ENCODE peak calls at places on chromosomes 2 and 18, in ten cellular contexts. One of them, this sample, is unnamed.
A peak's percentile ranks its signal among the peaks of the same experiment; 100 is the strongest.

GRCh38 chr2:100893753-100894530 is 74.0 kb downstream of the NPAS2 start:
- DNase-seq in lower lobe of right lung: no peak
- DNase-seq in stomach: no peak
- DNase-seq in tibial artery: no peak
- DNase-seq in breast epithelium: no peak
- DNase-seq in A549: peak; percentile 96
- DNase-seq in endothelial cell of umbilical vein: peak; percentile 82
- DNase-seq in right atrium auricular region: no peak
- DNase-seq in upper lobe of left lung: no peak
- DNase-seq in keratinocyte: no peak
- DNase-seq in this sample: peak; percentile 77

GRCh38 chr2:182393361-182393760 is 33.5 kb downstream of the PDE1A start:
- DNase-seq in A549: no peak
- DNase-seq in right atrium auricular region: no peak
- DNase-seq in keratinocyte: no peak
- DNase-seq in lower lobe of right lung: no peak
- DNase-seq in breast epithelium: no peak
- DNase-seq in tibial artery: no peak
- DNase-seq in stomach: no peak
- DNase-seq in endothelial cell of umbilical vein: no peak
- DNase-seq in upper lobe of left lung: no peak
- DNase-seq in this sample: no peak

GRCh38 chr2:45591073-45591472 is 20.0 kb downstream of the SRBD1 start:
- DNase-seq in keratinocyte: no peak
- DNase-seq in endothelial cell of umbilical vein: no peak
- DNase-seq in stomach: no peak
- DNase-seq in right atrium auricular region: no peak
- DNase-seq in breast epithelium: no peak
- DNase-seq in lower lobe of right lung: no peak
- DNase-seq in tibial artery: no peak
- DNase-seq in upper lobe of left lung: no peak
- DNase-seq in A549: no peak
- DNase-seq in this sample: no peak

GRCh38 chr2:75456111-75456510 is 104.6 kb downstream of the EVA1A start:
- DNase-seq in breast epithelium: no peak
- DNase-seq in stomach: no peak
- DNase-seq in lower lobe of right lung: no peak
- DNase-seq in tibial artery: no peak
- DNase-seq in right atrium auricular region: no peak
- DNase-seq in endothelial cell of umbilical vein: no peak
- DNase-seq in keratinocyte: no peak
- DNase-seq in upper lobe of left lung: no peak
- DNase-seq in A549: no peak
- DNase-seq in this sample: no peak

GRCh38 chr2:67846341-67847070 is 216.3 kb downstream of the C1D start:
- DNase-seq in right atrium auricular region: peak; percentile 90
- DNase-seq in lower lobe of right lung: peak; percentile 83
- DNase-seq in stomach: peak; percentile 90
- DNase-seq in tibial artery: peak; percentile 85
- DNase-seq in upper lobe of left lung: peak; percentile 92
- DNase-seq in A549: peak; percentile 82
- DNase-seq in breast epithelium: peak; percentile 82
- DNase-seq in keratinocyte: peak; percentile 73
- DNase-seq in endothelial cell of umbilical vein: peak; percentile 96
- DNase-seq in this sample: peak; percentile 82

GRCh38 chr2:223306371-223306770 is 254.4 kb downstream of the KCNE4 start:
- DNase-seq in upper lobe of left lung: no peak
- DNase-seq in lower lobe of right lung: no peak
- DNase-seq in keratinocyte: no peak
- DNase-seq in tibial artery: no peak
- DNase-seq in breast epithelium: no peak
- DNase-seq in endothelial cell of umbilical vein: peak; percentile 12
- DNase-seq in stomach: no peak
- DNase-seq in A549: peak; percentile 42
- DNase-seq in right atrium auricular region: no peak
- DNase-seq in this sample: no peak

GRCh38 chr2:62305421-62306176 is 109.7 kb downstream of the B3GNT2 start:
- DNase-seq in breast epithelium: no peak
- DNase-seq in keratinocyte: no peak
- DNase-seq in endothelial cell of umbilical vein: peak; percentile 94
- DNase-seq in tibial artery: no peak
- DNase-seq in upper lobe of left lung: no peak
- DNase-seq in stomach: no peak
- DNase-seq in A549: no peak
- DNase-seq in right atrium auricular region: no peak
- DNase-seq in lower lobe of right lung: no peak
- DNase-seq in this sample: no peak

GRCh38 chr2:43839776-43840564 is 1.2 kb downstream of the ABCG8 start:
- DNase-seq in upper lobe of left lung: no peak
- DNase-seq in tibial artery: no peak
- DNase-seq in A549: no peak
- DNase-seq in breast epithelium: no peak
- DNase-seq in endothelial cell of umbilical vein: no peak
- DNase-seq in lower lobe of right lung: no peak
- DNase-seq in right atrium auricular region: no peak
- DNase-seq in keratinocyte: no peak
- DNase-seq in stomach: no peak
- DNase-seq in this sample: no peak

DNA sequence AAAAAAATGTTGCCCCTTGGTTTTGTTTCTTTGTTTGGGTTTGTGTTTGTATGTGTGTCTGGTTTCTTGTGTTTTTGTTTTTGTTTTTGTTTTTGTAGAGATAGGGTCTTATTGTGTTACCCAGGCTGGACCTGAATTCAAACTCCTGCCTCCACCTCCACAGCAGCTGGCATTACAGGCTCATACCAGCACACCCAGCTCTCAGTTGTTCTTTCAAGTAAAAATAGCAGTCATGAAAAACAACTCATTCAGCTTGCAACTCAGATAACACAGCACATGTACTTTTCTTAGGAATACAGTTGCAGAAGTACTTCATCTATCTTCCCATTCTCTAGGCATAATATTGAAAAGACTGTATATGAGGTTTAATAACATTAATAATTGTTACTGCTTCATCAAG is 37.0 kb downstream of the ZC3H8 start:
- DNase-seq in A549: no peak
- DNase-seq in stomach: no peak
- DNase-seq in lower lobe of right lung: no peak
- DNase-seq in tibial artery: no peak
- DNase-seq in breast epithelium: no peak
- DNase-seq in keratinocyte: no peak
- DNase-seq in endothelial cell of umbilical vein: no peak
- DNase-seq in upper lobe of left lung: no peak
- DNase-seq in right atrium auricular region: no peak
- DNase-seq in this sample: no peak
- H3K4me1 ChIP-seq in A549: no peaks in the 10 kb centered on the region
- H3K4me1 ChIP-seq in stomach: no peaks in the 10 kb centered on the region
- H3K4me1 ChIP-seq in lower lobe of right lung: no peaks in the 10 kb centered on the region
- H3K4me1 ChIP-seq in tibial artery: no peaks in the 10 kb centered on the region
- H3K4me1 ChIP-seq in breast epithelium: no peaks in the 10 kb centered on the region
- H3K4me1 ChIP-seq in keratinocyte: no peaks in the 10 kb centered on the region
- H3K4me1 ChIP-seq in endothelial cell of umbilical vein: peaks cover 7% of the 10 kb centered on the region
- H3K4me1 ChIP-seq in upper lobe of left lung: no peaks in the 10 kb centered on the region
- H3K4me1 ChIP-seq in right atrium auricular region: no peaks in the 10 kb centered on the region
- H3K4me1 ChIP-seq in this sample: no peaks in the 10 kb centered on the region

DNA sequence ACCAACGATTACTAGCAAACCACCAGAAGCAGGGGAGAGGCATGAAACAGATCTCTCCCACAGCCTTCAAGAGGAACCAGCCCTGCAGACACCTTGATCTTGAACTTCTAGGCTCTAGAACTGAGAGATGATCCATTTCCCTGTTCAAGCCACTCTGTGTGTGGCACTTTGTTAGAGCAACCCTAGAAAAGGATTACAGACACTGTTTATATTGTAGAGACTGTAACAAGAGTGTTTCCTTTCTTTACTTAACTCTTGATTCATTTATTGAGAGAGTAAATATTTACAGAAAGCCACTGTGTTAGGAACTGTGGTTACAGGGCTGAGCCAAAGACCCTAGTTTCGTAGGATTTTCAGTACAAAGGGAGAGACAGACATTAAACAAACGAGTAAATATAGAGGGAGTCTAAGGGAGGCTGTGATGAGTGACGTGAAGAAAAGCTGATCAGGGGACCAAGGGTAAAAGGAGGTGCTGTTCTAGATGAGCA is 10.9 kb downstream of the CCDC68 start:
- DNase-seq in right atrium auricular region: no peak
- DNase-seq in keratinocyte: no peak
- DNase-seq in lower lobe of right lung: no peak
- DNase-seq in A549: peak; percentile 55
- DNase-seq in endothelial cell of umbilical vein: no peak
- DNase-seq in upper lobe of left lung: no peak
- DNase-seq in tibial artery: no peak
- DNase-seq in breast epithelium: no peak
- DNase-seq in stomach: no peak
- DNase-seq in this sample: peak; percentile 58
- H3K4me1 ChIP-seq in right atrium auricular region: peaks cover 19% of the 10 kb centered on the region
- H3K4me1 ChIP-seq in keratinocyte: peaks cover 3% of the 10 kb centered on the region
- H3K4me1 ChIP-seq in lower lobe of right lung: peaks cover 43% of the 10 kb centered on the region
- H3K4me1 ChIP-seq in A549: peaks cover 44% of the 10 kb centered on the region
- H3K4me1 ChIP-seq in endothelial cell of umbilical vein: peaks cover 15% of the 10 kb centered on the region
- H3K4me1 ChIP-seq in upper lobe of left lung: peaks cover 43% of the 10 kb centered on the region
- H3K4me1 ChIP-seq in tibial artery: no peaks in the 10 kb centered on the region
- H3K4me1 ChIP-seq in breast epithelium: no peaks in the 10 kb centered on the region
- H3K4me1 ChIP-seq in stomach: peaks cover 47% of the 10 kb centered on the region
- H3K4me1 ChIP-seq in this sample: peaks cover 44% of the 10 kb centered on the region

GRCh38 chr2:95317123-95317500 is 20.0 kb downstream of the KCNIP3 start:
- DNase-seq in endothelial cell of umbilical vein: no peak
- DNase-seq in A549: no peak
- DNase-seq in tibial artery: no peak
- DNase-seq in breast epithelium: no peak
- DNase-seq in upper lobe of left lung: no peak
- DNase-seq in stomach: no peak
- DNase-seq in keratinocyte: peak; percentile 49
- DNase-seq in right atrium auricular region: no peak
- DNase-seq in lower lobe of right lung: no peak
- DNase-seq in this sample: no peak

GRCh38 chr2:95316466-95317122 is 19.4 kb downstream of the KCNIP3 start:
- DNase-seq in endothelial cell of umbilical vein: no peak
- DNase-seq in tibial artery: no peak
- DNase-seq in A549: no peak
- DNase-seq in stomach: no peak
- DNase-seq in upper lobe of left lung: no peak
- DNase-seq in right atrium auricular region: no peak
- DNase-seq in breast epithelium: no peak
- DNase-seq in lower lobe of right lung: no peak
- DNase-seq in keratinocyte: no peak
- DNase-seq in this sample: peak; percentile 93

GRCh38 chr2:95314598-95314963 is 17.4 kb downstream of the KCNIP3 start:
- DNase-seq in endothelial cell of umbilical vein: no peak
- DNase-seq in breast epithelium: no peak
- DNase-seq in lower lobe of right lung: no peak
- DNase-seq in A549: no peak
- DNase-seq in stomach: no peak
- DNase-seq in keratinocyte: no peak
- DNase-seq in upper lobe of left lung: no peak
- DNase-seq in tibial artery: no peak
- DNase-seq in right atrium auricular region: no peak
- DNase-seq in this sample: no peak

GRCh38 chr2:95314964-95315611 is 17.9 kb downstream of the KCNIP3 start:
- DNase-seq in upper lobe of left lung: peak; percentile 34
- DNase-seq in keratinocyte: no peak
- DNase-seq in stomach: peak; percentile 65
- DNase-seq in A549: peak; percentile 52
- DNase-seq in tibial artery: no peak
- DNase-seq in endothelial cell of umbilical vein: peak; percentile 4
- DNase-seq in right atrium auricular region: no peak
- DNase-seq in lower lobe of right lung: no peak
- DNase-seq in breast epithelium: no peak
- DNase-seq in this sample: peak; percentile 70

DNA sequence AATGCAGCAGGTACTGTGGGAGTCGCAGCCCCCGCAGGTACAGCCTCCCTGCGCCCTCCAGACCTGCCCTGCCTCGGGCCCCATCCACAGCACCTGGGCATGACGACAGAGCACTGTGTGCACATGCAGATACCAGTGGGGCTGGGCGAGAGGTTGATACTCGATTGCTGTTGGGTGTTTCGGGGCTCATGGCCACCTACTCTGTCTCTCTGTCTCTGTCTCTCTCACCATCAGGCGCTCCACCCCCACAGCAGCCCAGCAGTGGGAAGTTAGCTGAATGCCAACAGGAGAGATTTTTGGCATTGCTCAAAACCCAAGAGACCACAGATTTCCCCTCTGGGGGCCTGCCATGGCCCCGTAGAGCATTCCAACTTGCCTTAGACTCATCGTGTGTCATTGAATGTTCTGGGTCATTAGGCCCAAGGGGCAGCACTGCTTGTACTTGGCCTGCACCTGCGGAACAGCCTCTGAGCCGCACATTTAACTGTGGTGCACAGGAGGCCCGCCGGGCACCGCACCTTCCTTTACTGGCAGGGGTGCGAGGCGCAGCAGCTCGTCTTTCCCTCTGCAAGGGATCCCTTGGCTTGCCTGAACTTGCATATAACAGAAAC is 18.8 kb downstream of the KCNIP3 start:
- DNase-seq in upper lobe of left lung: no peak
- DNase-seq in A549: no peak
- DNase-seq in keratinocyte: peak; percentile 97
- DNase-seq in endothelial cell of umbilical vein: no peak
- DNase-seq in lower lobe of right lung: no peak
- DNase-seq in tibial artery: no peak
- DNase-seq in stomach: no peak
- DNase-seq in right atrium auricular region: no peak
- DNase-seq in breast epithelium: no peak
- DNase-seq in this sample: peak; percentile 98
- H3K4me1 ChIP-seq in upper lobe of left lung: no peaks in the 10 kb centered on the region
- H3K4me1 ChIP-seq in A549: no peaks in the 10 kb centered on the region
- H3K4me1 ChIP-seq in keratinocyte: peaks cover 38% of the 10 kb centered on the region
- H3K4me1 ChIP-seq in endothelial cell of umbilical vein: no peaks in the 10 kb centered on the region
- H3K4me1 ChIP-seq in lower lobe of right lung: no peaks in the 10 kb centered on the region
- H3K4me1 ChIP-seq in tibial artery: peaks cover 24% of the 10 kb centered on the region
- H3K4me1 ChIP-seq in stomach: no peaks in the 10 kb centered on the region
- H3K4me1 ChIP-seq in right atrium auricular region: no peaks in the 10 kb centered on the region
- H3K4me1 ChIP-seq in breast epithelium: peaks cover 23% of the 10 kb centered on the region
- H3K4me1 ChIP-seq in this sample: peaks cover 82% of the 10 kb centered on the region

GRCh38 chr18:7980661-7981060 is 413.5 kb downstream of the PTPRM start:
- DNase-seq in upper lobe of left lung: no peak
- DNase-seq in endothelial cell of umbilical vein: no peak
- DNase-seq in right atrium auricular region: no peak
- DNase-seq in breast epithelium: no peak
- DNase-seq in lower lobe of right lung: no peak
- DNase-seq in stomach: no peak
- DNase-seq in tibial artery: peak; percentile 35
- DNase-seq in keratinocyte: no peak
- DNase-seq in A549: no peak
- DNase-seq in this sample: no peak

GRCh38 chr18:7982216-7982615 is 415.1 kb downstream of the PTPRM start:
- DNase-seq in right atrium auricular region: no peak
- DNase-seq in A549: no peak
- DNase-seq in endothelial cell of umbilical vein: no peak
- DNase-seq in keratinocyte: no peak
- DNase-seq in upper lobe of left lung: no peak
- DNase-seq in breast epithelium: no peak
- DNase-seq in stomach: no peak
- DNase-seq in lower lobe of right lung: no peak
- DNase-seq in tibial artery: no peak
- DNase-seq in this sample: no peak

GRCh38 chr18:7978834-7979233 is 411.7 kb downstream of the PTPRM start:
- DNase-seq in A549: no peak
- DNase-seq in keratinocyte: no peak
- DNase-seq in stomach: no peak
- DNase-seq in lower lobe of right lung: no peak
- DNase-seq in endothelial cell of umbilical vein: no peak
- DNase-seq in right atrium auricular region: no peak
- DNase-seq in tibial artery: no peak
- DNase-seq in upper lobe of left lung: no peak
- DNase-seq in breast epithelium: no peak
- DNase-seq in this sample: no peak

GRCh38 chr18:7979714-7980113 is 412.6 kb downstream of the PTPRM start:
- DNase-seq in right atrium auricular region: no peak
- DNase-seq in keratinocyte: no peak
- DNase-seq in upper lobe of left lung: no peak
- DNase-seq in stomach: no peak
- DNase-seq in lower lobe of right lung: no peak
- DNase-seq in endothelial cell of umbilical vein: no peak
- DNase-seq in A549: no peak
- DNase-seq in tibial artery: no peak
- DNase-seq in breast epithelium: no peak
- DNase-seq in this sample: no peak

GRCh38 chr18:7980136-7980535 is 413.0 kb downstream of the PTPRM start:
- DNase-seq in A549: no peak
- DNase-seq in breast epithelium: no peak
- DNase-seq in keratinocyte: no peak
- DNase-seq in stomach: no peak
- DNase-seq in upper lobe of left lung: no peak
- DNase-seq in right atrium auricular region: no peak
- DNase-seq in tibial artery: no peak
- DNase-seq in lower lobe of right lung: no peak
- DNase-seq in endothelial cell of umbilical vein: no peak
- DNase-seq in this sample: no peak
- H3K4me1 ChIP-seq in A549: peaks cover 12% of the 10 kb centered on the region
- H3K4me1 ChIP-seq in breast epithelium: no peaks in the 10 kb centered on the region
- H3K4me1 ChIP-seq in keratinocyte: no peaks in the 10 kb centered on the region
- H3K4me1 ChIP-seq in stomach: no peaks in the 10 kb centered on the region
- H3K4me1 ChIP-seq in upper lobe of left lung: no peaks in the 10 kb centered on the region
- H3K4me1 ChIP-seq in right atrium auricular region: peaks cover 3% of the 10 kb centered on the region
- H3K4me1 ChIP-seq in tibial artery: no peaks in the 10 kb centered on the region
- H3K4me1 ChIP-seq in lower lobe of right lung: no peaks in the 10 kb centered on the region
- H3K4me1 ChIP-seq in endothelial cell of umbilical vein: no peaks in the 10 kb centered on the region
- H3K4me1 ChIP-seq in this sample: peaks cover 8% of the 10 kb centered on the region